ENCODE peak calls at places on chromosome 18, in seven cellular contexts. J, O, L, Q, A, S and T are unnamed samples. For H3K9me3, the result is how much of the 10 kb centered on the place peaks cover.

GRCh38 chr18:13447621-13448020 is 229.1 kb downstream of the LDLRAD4 start:
- DNase-seq in L (no peak), Q (no peak), S (no peak), J (no peak), A (peak), O (no peak), T (no peak)

GRCh38 chr18:35407871-35408481 is 30.8 kb upstream of the ZNF396 start:
- DNase-seq in S (peak), A (peak), J (peak), O (no peak), L (no peak), Q (peak), T (peak)

GRCh38 chr18:22609642-22610041 is 191.9 kb upstream of the CTAGE1 start:
- DNase-seq in J (no peak), A (no peak), Q (peak), O (no peak), L (no peak), S (peak), T (no peak)

GRCh38 chr18:6949800-6950586 is 167.6 kb downstream of the LAMA1 start:
- DNase-seq in S (no peak), A (no peak), J (no peak), L (no peak), O (no peak), Q (no peak), T (no peak)

GRCh38 chr18:56286775-56287174 is 351.6 kb downstream of the TXNL1 start:
- DNase-seq in A (peak), J (peak), L (no peak), Q (no peak), S (no peak), O (no peak), T (no peak)

GRCh38 chr18:21177742-21178305 is 64.2 kb upstream of the GREB1L start:
- DNase-seq in A (no peak), L (no peak), S (no peak), O (no peak), Q (no peak), J (no peak), T (no peak)

GRCh38 chr18:9796933-9797549 is 88.7 kb upstream of the TXNDC2 start:
- DNase-seq in S (no peak), A (no peak), O (no peak), L (no peak), J (no peak), Q (peak), T (no peak)

GRCh38 chr18:68997845-68998244 is 200.0 kb downstream of the CCDC102B start:
- DNase-seq in O (no peak), L (no peak), S (no peak), A (peak), Q (no peak), J (no peak), T (no peak)

GRCh38 chr18:53947092-53947640 is 277.3 kb downstream of the MBD2 start:
- DNase-seq in A (no peak), J (no peak), S (no peak), L (no peak), Q (no peak), O (no peak), T (no peak)

GRCh38 chr18:4391859-4392258 is 63.2 kb downstream of the DLGAP1 start:
- DNase-seq in L (no peak), O (no peak), J (no peak), S (no peak), A (no peak), Q (no peak), T (no peak)

GRCh38 chr18:57859314-57859713 is 56.2 kb upstream of the ATP8B1 start:
- DNase-seq in S (peak), L (peak), Q (no peak), O (no peak), J (no peak), A (peak), T (no peak)

GRCh38 chr18:76564636-76565237 is 69.7 kb upstream of the ZNF516 start:
- DNase-seq in A (no peak), O (no peak), Q (no peak), S (peak), J (no peak), L (no peak), T (no peak)

GRCh38 chr18:46370898-46371297 is 266.7 kb downstream of the HAUS1 start:
- DNase-seq in S (no peak), J (no peak), O (no peak), A (no peak), Q (no peak), L (no peak), T (no peak)

GRCh38 chr18:57447154-57447621 is 12.0 kb downstream of the ONECUT2 start:
- DNase-seq in A (peak), S (peak), L (no peak), J (no peak), O (no peak), Q (no peak), T (no peak)

GRCh38 chr18:28728891-28729290 is 552.0 kb upstream of the CDH2 start:
- DNase-seq in L (no peak), O (no peak), Q (no peak), S (no peak), A (no peak), J (no peak), T (no peak)

GRCh38 chr18:11987527-11987926 is 6.2 kb downstream of the IMPA2 start:
- DNase-seq in O (no peak), S (no peak), L (no peak), J (no peak), A (no peak), Q (no peak), T (no peak)

GRCh38 chr18:32919799-32920198 is 147.0 kb upstream of the KLHL14 start:
- DNase-seq in O (no peak), A (no peak), Q (no peak), L (peak), S (peak), J (no peak), T (no peak)

GRCh38 chr18:47175895-47176575 is at the start of gene IER3IP1:
- DNase-seq in L (peak), Q (peak), O (peak), A (peak), J (peak), S (peak), T (peak)

GRCh38 chr18:63472380-63472779 is 4.4 kb upstream of the SERPINB5 start:
- DNase-seq in L (no peak), S (no peak), J (no peak), O (no peak), A (no peak), Q (no peak), T (no peak)

GRCh38 chr18:26540041-26540628 is 8.2 kb downstream of the KCTD1 start:
- DNase-seq in Q (no peak), J (no peak), O (no peak), L (no peak), A (no peak), S (no peak), T (no peak)

DNA sequence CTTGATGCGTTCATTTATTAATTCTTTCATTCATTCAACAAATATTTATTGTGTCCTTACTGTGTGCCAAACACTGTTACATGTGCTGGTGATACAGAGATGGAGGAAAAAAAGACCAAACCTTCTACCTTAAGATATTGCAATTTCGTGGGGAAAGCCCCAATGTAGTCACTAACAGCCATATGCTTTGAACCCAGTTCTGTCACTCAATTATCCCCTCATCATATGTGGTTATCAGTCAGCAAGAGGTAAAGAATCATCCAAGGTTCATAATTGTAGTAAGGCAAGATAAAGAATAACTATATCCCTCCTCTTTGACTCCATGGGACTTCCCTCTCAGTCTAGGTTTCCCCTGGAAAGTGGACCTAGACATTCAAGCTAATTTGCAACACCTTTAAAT is 1185.6 kb upstream of the CELF4 start:
- DNase-seq in L (no peak), Q (no peak), O (no peak), J (no peak), S (no peak), A (no peak), T (no peak)
- H3K27ac ChIP-seq in L (no peak), Q (no peak), O (no peak), J (no peak), S (no peak), A (no peak), T (no peak)

GRCh38 chr18:74497308-74497640 is 1.1 kb downstream of the CNDP2 start:
- DNase-seq in S (no peak), A (no peak), J (no peak), Q (no peak), L (no peak), O (no peak), T (no peak)
- H3K4me3 ChIP-seq in S (peak), A (peak), J (peak), Q (no peak), L (peak), O (peak), T (peak)

DNA sequence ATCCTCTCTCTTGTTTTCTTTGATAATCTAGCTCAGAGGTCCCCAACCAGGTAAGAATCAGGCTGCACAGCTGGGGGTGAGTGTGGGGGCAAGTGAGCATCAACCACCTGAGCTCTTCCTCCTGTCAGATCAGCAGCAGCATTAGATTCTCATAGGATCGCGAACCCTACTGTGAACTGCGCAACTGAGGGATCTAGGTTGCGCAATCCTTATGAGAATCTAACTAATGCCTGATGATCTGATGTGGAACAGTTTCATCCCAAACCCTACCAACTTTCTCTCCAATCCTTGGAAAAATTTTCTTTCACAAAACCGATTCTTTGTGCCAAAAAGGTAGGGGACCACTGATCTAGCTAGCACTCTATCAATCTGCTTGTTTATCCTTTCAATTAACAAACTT is 678.3 kb downstream of the CBLN2 start:
- DNase-seq in J (no peak), S (no peak), L (no peak), Q (no peak), A (no peak), O (no peak), T (no peak)
- H3K9me3 ChIP-seq in J (under half), S (under half), L (under half), Q (under half), A (under half), O (under half), T (under half)

GRCh38 chr18:59567445-59567844 is 129.8 kb downstream of the CCBE1 start:
- DNase-seq in L (no peak), A (no peak), J (no peak), S (no peak), Q (no peak), O (no peak), T (no peak)

GRCh38 chr18:59569321-59569720 is 127.9 kb downstream of the CCBE1 start:
- DNase-seq in O (no peak), Q (no peak), J (no peak), L (no peak), A (no peak), S (no peak), T (no peak)

GRCh38 chr18:59573962-59574361 is 123.3 kb downstream of the CCBE1 start:
- DNase-seq in J (no peak), Q (no peak), L (no peak), O (no peak), A (no peak), S (no peak), T (no peak)

GRCh38 chr18:59571953-59572352 is 125.3 kb downstream of the CCBE1 start:
- DNase-seq in J (no peak), O (no peak), Q (no peak), S (no peak), A (no peak), L (no peak), T (no peak)

DNA sequence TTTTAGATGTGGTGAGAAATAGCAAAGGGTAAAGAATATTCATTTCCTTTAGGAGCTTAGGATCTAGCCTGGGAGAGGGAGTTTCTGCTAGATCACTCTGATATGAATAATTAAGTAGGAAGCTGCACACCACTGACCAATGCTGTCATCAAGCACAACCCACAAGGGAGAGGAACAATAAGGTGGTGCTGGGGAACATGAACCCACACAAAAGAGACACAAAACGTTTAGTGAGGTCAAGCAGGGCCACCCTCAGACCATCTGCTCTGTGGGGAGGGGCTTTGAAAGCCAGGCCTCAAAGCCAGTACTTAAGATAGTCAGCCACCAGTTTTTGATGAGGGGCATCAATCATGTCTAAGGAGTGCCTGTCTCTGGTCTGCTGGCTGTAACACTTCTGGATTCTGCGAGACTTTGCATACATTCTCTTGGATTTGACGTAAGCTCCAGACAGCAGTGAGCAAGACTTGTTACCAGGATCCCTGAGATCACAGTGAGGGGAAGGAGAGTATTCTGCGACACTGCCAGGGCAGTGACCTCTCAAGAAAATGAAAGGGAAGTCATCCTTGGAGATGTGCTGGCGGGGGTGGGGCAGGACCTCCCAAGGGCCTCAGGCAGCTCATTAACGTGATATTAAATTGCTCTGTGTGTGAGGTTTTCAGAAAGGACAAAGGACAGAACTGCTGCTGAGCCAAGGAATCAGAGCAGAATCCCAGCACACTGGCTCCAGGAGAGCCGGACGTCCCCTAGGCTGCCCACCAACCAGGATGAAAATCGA is 126.9 kb downstream of the CCBE1 start:
- DNase-seq in L (no peak), J (no peak), S (no peak), Q (no peak), O (no peak), A (peak), T (no peak)
- H3K27ac ChIP-seq in L (no peak), J (no peak), S (no peak), Q (no peak), O (no peak), A (no peak), T (no peak)

DNA sequence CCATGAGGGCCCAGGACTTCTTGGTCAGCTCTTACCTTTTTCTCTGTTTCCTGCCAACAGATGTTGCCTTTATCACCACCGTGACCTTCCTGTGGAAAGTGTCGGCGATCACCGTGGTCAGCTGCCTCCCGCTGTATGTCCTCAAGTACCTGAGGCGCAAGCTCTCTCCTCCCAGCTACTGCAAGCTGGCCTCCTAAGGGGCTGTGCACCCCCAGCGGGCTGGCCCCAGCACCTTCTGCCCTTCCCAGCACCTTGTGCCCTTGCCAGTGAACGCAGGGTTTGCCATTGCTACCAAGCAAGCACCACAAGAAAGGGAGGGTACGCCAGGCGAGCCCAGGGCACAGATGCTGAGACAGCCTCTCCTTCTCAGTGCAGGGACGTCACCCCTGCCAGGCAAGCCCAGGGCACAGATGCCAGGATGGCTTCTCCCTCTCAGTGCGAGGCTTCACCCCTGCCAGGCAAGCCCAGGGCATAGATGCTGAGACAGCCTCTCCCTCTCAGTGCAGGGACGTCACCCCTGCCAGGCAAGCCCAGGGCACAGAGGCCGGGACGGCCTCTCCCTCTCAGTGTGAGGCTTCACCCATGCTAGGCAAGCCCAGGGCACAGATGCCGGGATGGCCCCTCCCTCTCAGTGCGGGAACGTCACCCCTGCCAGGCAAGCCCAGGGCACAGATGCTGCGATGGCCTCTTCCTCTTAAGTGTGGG is 18.4 kb upstream of the NFATC1 start:
- DNase-seq in A (no peak), S (no peak), O (no peak), Q (no peak), L (no peak), J (no peak), T (no peak)
- H3K4me3 ChIP-seq in A (no peak), S (no peak), O (no peak), Q (no peak), L (no peak), J (no peak), T (no peak)

DNA sequence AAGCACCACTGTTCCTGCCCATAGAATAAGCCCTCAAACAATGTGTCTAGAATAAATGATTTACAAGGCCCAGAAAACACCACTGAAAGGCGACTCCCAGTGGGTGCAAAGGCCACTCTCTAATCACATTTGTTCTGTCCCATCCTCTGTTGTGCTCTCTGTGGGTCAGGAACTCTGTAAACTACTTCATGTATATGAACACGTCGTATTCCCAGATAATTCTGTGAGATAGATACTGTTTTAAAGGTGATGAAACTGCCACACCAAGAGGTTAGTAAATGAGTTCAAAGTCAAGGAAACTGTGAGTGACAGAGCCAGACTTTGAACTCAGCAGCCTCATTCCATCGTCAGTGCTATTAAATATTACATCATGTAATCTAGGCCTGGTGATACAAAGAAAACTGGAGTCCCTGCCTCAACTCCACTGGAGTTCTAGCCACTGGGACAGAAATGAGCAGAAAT is 269.7 kb upstream of the DCC start:
- DNase-seq in A (no peak), O (no peak), S (no peak), J (no peak), L (no peak), Q (no peak), T (no peak)
- H3K9me3 ChIP-seq in A (under half), O (under half), S (under half), J (under half), L (under half), Q (under half), T (under half)

DNA sequence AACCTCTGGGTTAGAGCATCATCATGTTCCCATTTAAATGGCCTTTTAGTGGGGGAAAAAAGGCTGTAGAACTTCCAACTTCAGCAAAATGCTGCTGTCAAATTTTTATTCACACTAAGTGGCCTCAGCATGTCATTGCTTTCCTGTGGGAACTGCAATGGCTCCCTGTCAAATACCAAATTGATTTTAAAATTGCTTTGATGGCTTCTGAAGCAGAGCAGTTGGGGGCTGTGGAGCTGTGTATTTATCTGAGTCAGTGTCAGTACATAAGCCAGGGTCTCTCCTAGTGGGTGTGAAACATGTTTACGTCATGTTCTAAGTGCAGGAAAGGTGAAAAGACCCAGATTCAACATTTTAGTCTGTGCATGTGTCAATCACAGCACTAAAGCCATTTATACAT is 171.3 kb downstream of the CDH19 start:
- DNase-seq in Q (no peak), J (no peak), L (no peak), A (no peak), O (no peak), S (no peak), T (no peak)
- H3K27ac ChIP-seq in Q (no peak), J (no peak), L (no peak), A (no peak), O (no peak), S (no peak), T (no peak)